ENCODE peak calls at places on chromosomes 12 and 14, in six cellular contexts. S is BJ, O is T-helper 2 cell, E is dermis microvascular lymphatic vessel endothelial cell, Q is LoVo, L is neural crest cell. U is an unnamed sample.

GRCh38 chr14:75011356-75012097 is 8.8 kb downstream of the EIF2B2 start:
- DNase-seq in Q (no peak), L (no peak), O (no peak), E (no peak), S (peak), U (no peak)

GRCh38 chr14:100192250-100192671 is 32.8 kb upstream of the DEGS2 start:
- DNase-seq in Q (no peak), E (no peak), S (no peak), O (no peak), L (no peak), U (no peak)

GRCh38 chr14:55136868-55137785 is 8.1 kb downstream of the LGALS3 start:
- DNase-seq in Q (no peak), S (peak), E (peak), O (no peak), L (no peak), U (peak)

GRCh38 chr12:71460850-71461609 is 21.4 kb downstream of the LGR5 start:
- DNase-seq in E (no peak), Q (no peak), O (no peak), S (no peak), L (no peak), U (no peak)

GRCh38 chr12:67572492-67572891 is 76.1 kb upstream of the DYRK2 start:
- DNase-seq in E (no peak), O (no peak), S (no peak), Q (no peak), L (no peak), U (no peak)

GRCh38 chr14:75229576-75229922 is 49.1 kb upstream of the FOS start:
- DNase-seq in E (no peak), S (no peak), Q (no peak), L (no peak), O (no peak), U (no peak)

GRCh38 chr12:87816186-87816585 is 213.0 kb downstream of the C12orf50 start:
- DNase-seq in Q (no peak), O (no peak), L (no peak), E (no peak), S (no peak), U (no peak)

GRCh38 chr14:88554458-88555286 is at the start of gene PTPN21:
- DNase-seq in L (peak), Q (peak), E (no peak), S (no peak), O (no peak), U (peak)

GRCh38 chr12:75714462-75715322 is 203.3 kb upstream of the KRR1 start:
- DNase-seq in L (no peak), S (no peak), O (no peak), E (no peak), Q (peak), U (no peak)

GRCh38 chr12:6201199-6201608 is 1.0 kb downstream of the CD9 start:
- DNase-seq in O (no peak), S (no peak), E (no peak), L (no peak), Q (peak), U (peak)

GRCh38 chr12:40312982-40313576 is 88.3 kb downstream of the LRRK2 start:
- DNase-seq in S (no peak), L (no peak), Q (no peak), E (no peak), O (no peak), U (no peak)

GRCh38 chr14:56894591-56894991 is 84.3 kb upstream of the OTX2 start:
- DNase-seq in O (no peak), Q (no peak), L (no peak), S (no peak), E (no peak), U (no peak)

GRCh38 chr12:65699251-65699650 is 125.0 kb upstream of the HMGA2 start:
- DNase-seq in L (no peak), S (no peak), O (no peak), Q (no peak), E (no peak), U (no peak)

GRCh38 chr14:96349286-96350075 is 13.7 kb downstream of the ATG2B start:
- DNase-seq in E (no peak), L (no peak), O (no peak), S (no peak), Q (no peak), U (no peak)

GRCh38 chr12:122125452-122126341 is 47.1 kb downstream of the MLXIP start:
- DNase-seq in S (no peak), E (no peak), Q (no peak), L (no peak), O (no peak), U (no peak)

GRCh38 chr12:42609605-42610004 is 20.1 kb upstream of the PRICKLE1 start:
- DNase-seq in S (no peak), L (no peak), O (no peak), Q (no peak), E (no peak), U (no peak)

GRCh38 chr12:130846386-130846785 is 7.3 kb upstream of the STX2 start:
- DNase-seq in Q (no peak), L (no peak), O (no peak), S (peak), E (no peak), U (no peak)

GRCh38 chr12:26233620-26234019 is 38.2 kb downstream of the SSPN start:
- DNase-seq in Q (no peak), E (no peak), L (no peak), O (no peak), S (no peak), U (no peak)

GRCh38 chr12:82047480-82047879 is 288.3 kb upstream of the PPFIA2 start:
- DNase-seq in Q (no peak), S (no peak), L (no peak), O (no peak), E (no peak), U (no peak)

GRCh38 chr12:989751-990278 is 1.2 kb upstream of the ERC1 start:
- DNase-seq in O (no peak), Q (peak), L (no peak), S (peak), E (peak), U (no peak)

GRCh38 chr12:27549801-27550652 is 26.0 kb downstream of the PPFIBP1 start:
- DNase-seq in L (no peak), S (peak), O (no peak), Q (peak), E (peak), U (peak)

GRCh38 chr12:96335270-96335669 is 65.0 kb downstream of the CDK17 start:
- DNase-seq in Q (no peak), E (no peak), S (no peak), O (no peak), L (no peak), U (no peak)

GRCh38 chr14:105427412-105427811 is 7.8 kb downstream of the MTA1 start:
- DNase-seq in S (no peak), Q (no peak), L (no peak), E (no peak), O (no peak), U (no peak)

GRCh38 chr14:92850492-92850891 is 56.4 kb downstream of the GOLGA5 start:
- DNase-seq in O (no peak), E (no peak), Q (no peak), S (no peak), L (no peak), U (no peak)

GRCh38 chr12:6771091-6771495 is 1.2 kb upstream of the LAG3 start:
- DNase-seq in S (no peak), L (no peak), Q (no peak), E (peak), O (no peak), U (no peak)

GRCh38 chr14:24317141-24317927 is 6.0 kb downstream of the LTB4R start:
- DNase-seq in O (no peak), Q (no peak), S (no peak), L (no peak), E (no peak), U (no peak)

GRCh38 chr14:61566537-61567225 is 128.6 kb upstream of the HIF1A start:
- DNase-seq in Q (no peak), L (no peak), O (no peak), S (no peak), E (no peak), U (no peak)

GRCh38 chr14:31118892-31119291 is 88.7 kb downstream of the HECTD1 start:
- DNase-seq in O (no peak), Q (no peak), E (no peak), S (no peak), L (no peak), U (no peak)

GRCh38 chr14:104552738-104553125 is 26.8 kb upstream of the C14orf180 start:
- DNase-seq in O (no peak), E (no peak), L (no peak), S (no peak), Q (no peak), U (no peak)

GRCh38 chr14:92944976-92945375 is 22.0 kb downstream of the CHGA start:
- DNase-seq in S (no peak), O (no peak), L (no peak), E (no peak), Q (no peak), U (no peak)

GRCh38 chr12:44510510-44510909 is 365.6 kb downstream of the NELL2 start:
- DNase-seq in E (no peak), L (no peak), Q (no peak), O (no peak), S (no peak), U (no peak)

GRCh38 chr12:9221476-9221875 is 13.3 kb upstream of the PZP start:
- DNase-seq in S (no peak), Q (no peak), L (no peak), O (no peak), E (no peak), U (no peak)

GRCh38 chr14:35385042-35385839 is 19.3 kb downstream of the NFKBIA start:
- DNase-seq in Q (peak), O (no peak), S (peak), E (no peak), L (no peak), U (peak)

GRCh38 chr12:131018221-131018620 is 64.5 kb downstream of the ADGRD1 start:
- DNase-seq in Q (no peak), S (no peak), E (no peak), O (no peak), L (no peak), U (no peak)

U was measured in hypothalamus.